ENCODE peak calls at places on chromosomes 4 and X, in seven cellular contexts. B, H, S, I, G, Z and L are unnamed samples.

GRCh38 chrX:107684956-107685385 is 56.7 kb downstream of the PRPS1 start:
- DNase-seq in Z (peak; percentile 84), B (no peak), G (peak; percentile 72), S (peak; percentile 40), H (peak; percentile 85), I (peak; percentile 23), L (peak; percentile 80)

GRCh38 chr4:108043536-108043935 is 53.8 kb downstream of the HADH start:
- DNase-seq in B (no peak), I (no peak), H (no peak), S (no peak), G (no peak), Z (no peak), L (no peak)

GRCh38 chr4:121900132-121900983 is 30.1 kb upstream of the BBS7 start:
- DNase-seq in B (no peak), S (peak; percentile 7), I (peak; percentile 37), G (peak; percentile 33), Z (peak; percentile 38), H (peak; percentile 59), L (no peak)

GRCh38 chr4:153271820-153272219 is 67.6 kb downstream of the TRIM2 start:
- DNase-seq in S (no peak), B (no peak), Z (no peak), I (no peak), H (no peak), G (no peak), L (no peak)

GRCh38 chr4:110636677-110637407 is 14.0 kb upstream of the PITX2 start:
- DNase-seq in G (no peak), I (no peak), S (no peak), B (peak; percentile 69), Z (no peak), H (no peak), L (peak; percentile 54)

GRCh38 chr4:88054909-88055308 is 47.5 kb downstream of the PKD2 start:
- DNase-seq in I (peak; percentile 18), S (no peak), Z (peak; percentile 25), B (no peak), G (no peak), H (peak; percentile 66), L (no peak)

GRCh38 chrX:13427441-13428054 is 107.7 kb upstream of the ATXN3L start:
- DNase-seq in S (no peak), H (no peak), G (no peak), I (no peak), B (no peak), Z (no peak), L (no peak)

GRCh38 chr4:105440890-105441289 is 33.0 kb downstream of the PPA2 start:
- DNase-seq in H (no peak), I (no peak), G (no peak), Z (no peak), S (no peak), B (no peak), L (no peak)

GRCh38 chr4:82753725-82754410 is 44.7 kb downstream of the SCD5 start:
- DNase-seq in S (no peak), H (no peak), B (no peak), I (no peak), G (no peak), Z (no peak), L (no peak)

GRCh38 chr4:150387983-150388382 is 194.0 kb upstream of the MAB21L2 start:
- DNase-seq in Z (peak; percentile 10), I (no peak), G (no peak), S (no peak), H (no peak), B (no peak), L (no peak)

GRCh38 chrX:3699841-3700381 is 13.5 kb downstream of the PRKX start:
- DNase-seq in S (no peak), H (no peak), I (no peak), Z (no peak), B (no peak), G (no peak), L (no peak)

GRCh38 chr4:155353923-155354540 is 22.7 kb downstream of the MAP9 start:
- DNase-seq in S (no peak), Z (peak; percentile 50), B (no peak), I (peak; percentile 14), H (peak; percentile 69), G (peak; percentile 74), L (no peak)

GRCh38 chrX:97446298-97446882 is 562.7 kb downstream of the RPA4 start:
- DNase-seq in Z (no peak), B (no peak), S (no peak), H (no peak), G (no peak), I (no peak), L (no peak)

GRCh38 chrX:136200466-136200865 is 50.7 kb downstream of the MAP7D3 start:
- DNase-seq in S (no peak), I (no peak), H (no peak), Z (no peak), B (no peak), G (no peak), L (no peak)

GRCh38 chr4:37826282-37827029 is at the start of gene PGM2:
- DNase-seq in B (peak; percentile 88), H (peak; percentile 95), Z (peak; percentile 72), G (peak; percentile 81), I (peak; percentile 95), S (peak; percentile 93), L (peak; percentile 62)

GRCh38 chr4:160202802-160203201 is 1099.9 kb downstream of the RAPGEF2 start:
- DNase-seq in I (no peak), G (no peak), Z (no peak), S (no peak), H (no peak), B (no peak), L (no peak)

GRCh38 chrX:113935516-113935915 is 648.4 kb upstream of the HTR2C start:
- DNase-seq in G (no peak), Z (no peak), I (no peak), B (no peak), H (no peak), S (no peak), L (no peak)

GRCh38 chr4:148881860-148882643 is 439.8 kb upstream of the NR3C2 start:
- DNase-seq in B (no peak), Z (no peak), H (no peak), I (no peak), G (no peak), S (no peak), L (no peak)

GRCh38 chrX:39689374-39690104 is 408.2 kb downstream of the BCOR start:
- DNase-seq in G (no peak), I (no peak), B (no peak), H (no peak), Z (no peak), S (no peak), L (no peak)

DNA sequence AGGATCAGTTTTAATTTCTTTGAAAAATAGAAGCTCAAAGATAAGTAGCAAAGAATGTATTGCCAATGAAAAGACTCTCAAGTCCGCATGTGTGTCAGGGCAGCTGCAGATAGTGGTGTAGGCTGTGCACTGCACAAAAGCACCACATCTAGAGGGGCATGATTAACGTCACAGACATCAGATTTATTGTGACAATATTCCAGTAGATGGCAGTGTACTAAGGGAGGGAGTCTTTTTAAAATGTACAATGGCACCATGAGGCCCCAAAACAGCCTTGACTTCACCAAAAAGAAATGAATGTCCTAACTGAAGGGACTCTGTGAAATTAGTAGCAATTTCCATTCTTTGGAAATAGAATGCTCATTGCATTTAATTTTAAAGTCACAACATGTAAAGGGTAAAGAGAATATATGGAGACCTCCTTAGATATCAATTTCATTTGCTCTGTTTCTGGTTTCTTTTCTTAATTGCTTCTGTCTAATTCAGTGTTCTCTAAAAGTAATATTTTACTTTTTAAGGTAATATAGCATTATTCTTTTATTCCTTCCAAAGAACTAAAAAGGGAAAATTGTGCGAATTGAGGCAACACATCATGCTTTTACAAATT is 98.4 kb downstream of the ZNF827 start:
- DNase-seq in G (no peak), S (no peak), Z (no peak), I (peak; percentile 45), B (no peak), H (no peak), L (no peak)
- TF ChIP-seq CTCF in G (no peak), S (peak; percentile 54), Z (no peak), I (peak; percentile 39), B (peak; percentile 64), H (peak; percentile 58), L (peak; percentile 28)

DNA sequence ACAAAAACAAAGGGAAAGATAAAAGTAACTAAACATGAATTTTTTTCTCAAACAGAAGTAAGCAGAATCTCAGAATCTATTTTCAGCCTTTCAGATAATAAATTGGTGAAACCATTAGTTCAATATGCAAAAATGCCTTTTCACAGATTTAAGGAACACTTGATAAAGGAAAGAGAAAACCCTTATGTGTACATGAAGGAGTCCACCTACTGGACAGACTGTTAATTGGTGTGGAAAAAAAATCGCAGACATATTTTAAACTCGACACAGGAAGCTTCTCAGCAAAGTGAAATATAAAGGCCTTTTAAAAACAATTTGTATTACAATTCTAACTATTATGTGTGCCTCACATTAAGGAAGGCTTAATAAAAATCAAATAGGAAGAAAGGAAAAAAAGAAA is 22.3 kb downstream of the COX7B2 start:
- DNase-seq in Z (no peak), S (no peak), B (no peak), H (no peak), G (no peak), I (no peak), L (no peak)
- TF ChIP-seq CTCF in Z (no peak), S (peak; percentile 38), B (peak; percentile 68), H (no peak), G (no peak), I (peak; percentile 6), L (no peak)

GRCh38 chr4:6686104-6686787 is 7.4 kb upstream of the S100P start:
- DNase-seq in S (no peak), B (no peak), H (no peak), G (no peak), I (no peak), Z (no peak), L (no peak)
- TF ChIP-seq CTCF in S (no peak), B (no peak), H (no peak), G (no peak), I (no peak), Z (no peak), L (no peak)

GRCh38 chrX:95505721-95506120 is 1178.9 kb upstream of the DIAPH2 start:
- DNase-seq in I (no peak), B (no peak), G (no peak), S (no peak), H (no peak), Z (no peak), L (no peak)
- TF ChIP-seq CTCF in I (no peak), B (peak; percentile 36), G (no peak), S (no peak), H (no peak), Z (no peak), L (no peak)

GRCh38 chrX:94524867-94525266 is 850.9 kb downstream of the FAM133A start:
- DNase-seq in H (no peak), I (no peak), B (no peak), G (no peak), S (no peak), Z (no peak), L (no peak)
- TF ChIP-seq CTCF in H (no peak), I (no peak), B (peak; percentile 55), G (no peak), S (peak; percentile 36), Z (no peak), L (no peak)